ENCODE peak calls at places on chromosomes 5 and 9, in ten cellular contexts. O is sigmoid colon; G is CD8-positive, alpha-beta T cell; I is IMR-90; C is tibial artery; Q is suprapubic skin; A is psoas muscle; S is cardiac muscle cell; U is Peyer's patch; Z is transverse colon. W is an unnamed sample.

GRCh38 chr9:94625835-94626234 is 13.5 kb downstream of the FBP1 start:
- DNase-seq in O (no peak), G (no peak), I (no peak), C (no peak), Q (no peak), A (no peak), S (no peak), U (no peak), Z (no peak), W (no peak)

GRCh38 chr9:115615821-115616665 is 498.1 kb upstream of the TNC start:
- DNase-seq in O (no peak), G (no peak), I (peak; percentile 96), C (no peak), Q (no peak), A (no peak), S (peak; percentile 50), U (no peak), Z (no peak), W (no peak)

GRCh38 chr5:119470105-119470763 is 17.9 kb downstream of the HSD17B4 start:
- DNase-seq in O (no peak), G (no peak), I (no peak), C (no peak), Q (no peak), A (no peak), S (no peak), U (no peak), Z (no peak), W (no peak)

GRCh38 chr5:53087596-53087995 is 22.0 kb downstream of the MOCS2 start:
- DNase-seq in O (no peak), G (no peak), I (no peak), C (no peak), Q (no peak), A (no peak), S (peak; percentile 9), U (no peak), Z (no peak), W (no peak)

GRCh38 chr5:14526493-14526892 is 55.1 kb upstream of the OTULINL start:
- DNase-seq in O (no peak), G (no peak), I (no peak), C (no peak), Q (no peak), A (no peak), S (no peak), U (no peak), Z (no peak), W (no peak)

GRCh38 chr5:150639751-150640150 is 709 bp upstream of the SYNPO start:
- DNase-seq in O (no peak), G (no peak), I (no peak), C (no peak), Q (no peak), A (peak; percentile 56), S (peak; percentile 52), U (no peak), Z (no peak), W (no peak)

GRCh38 chr9:129836342-129837007 is 1.2 kb downstream of the USP20 start:
- DNase-seq in O (no peak), G (no peak), I (no peak), C (peak; percentile 27), Q (no peak), A (no peak), S (no peak), U (no peak), Z (peak; percentile 26), W (no peak)

GRCh38 chr5:14184725-14185124 is 41.6 kb downstream of the TRIO start:
- DNase-seq in O (no peak), G (no peak), I (peak; percentile 77), C (no peak), Q (no peak), A (no peak), S (no peak), U (no peak), Z (no peak), W (no peak)

DNA sequence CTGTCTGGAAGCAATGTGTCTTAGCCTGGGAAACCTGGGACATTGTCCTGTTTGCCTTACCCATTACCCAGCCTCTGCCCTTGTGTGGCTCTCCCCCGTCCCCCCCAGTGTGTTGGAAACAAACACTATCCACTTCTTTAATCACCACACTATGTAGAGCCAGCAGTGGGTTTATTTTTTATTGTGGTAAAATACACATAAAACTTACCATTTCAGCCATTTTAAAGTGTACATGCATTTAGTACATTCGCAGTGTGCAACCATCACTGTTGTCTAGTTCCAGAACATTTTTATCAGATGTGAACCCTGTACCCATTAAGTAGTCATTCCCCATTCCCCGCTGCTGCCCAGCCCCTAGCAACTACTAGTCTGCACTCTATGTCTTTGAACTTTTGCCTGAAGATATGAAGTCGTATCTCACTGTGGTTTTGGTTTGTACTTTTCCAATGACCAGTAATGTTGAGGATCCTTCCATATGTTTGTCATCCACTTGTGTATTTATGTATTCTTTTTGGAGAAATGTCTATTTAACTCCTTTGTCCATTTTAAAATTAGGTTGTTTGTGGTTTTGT is 30.2 kb upstream of the F2R start:
- DNase-seq in O (no peak), G (no peak), I (no peak), C (no peak), Q (no peak), A (no peak), S (peak; percentile 41), U (peak; percentile 55), Z (no peak), W (no peak)
- H3K4me1 ChIP-seq in O (no peaks in the 10 kb centered on the region), G (no peaks in the 10 kb centered on the region), I (peaks cover 14% of the 10 kb centered on the region), C (peaks cover 9% of the 10 kb centered on the region), Q (peaks cover 3% of the 10 kb centered on the region), A (no peaks in the 10 kb centered on the region), S (peaks cover 13% of the 10 kb centered on the region), U (peaks cover 3% of the 10 kb centered on the region), Z (peaks cover 18% of the 10 kb centered on the region), W (peaks cover 6% of the 10 kb centered on the region)

GRCh38 chr9:14301006-14301405 is 12.9 kb downstream of the NFIB start:
- DNase-seq in O (no peak), G (no peak), I (no peak), C (no peak), Q (no peak), A (no peak), S (no peak), U (no peak), Z (no peak), W (no peak)
- H3K4me1 ChIP-seq in O (no peaks in the 10 kb centered on the region), G (no peaks in the 10 kb centered on the region), I (no peaks in the 10 kb centered on the region), C (peaks cover 42% of the 10 kb centered on the region), Q (peaks cover 69% of the 10 kb centered on the region), A (peaks cover 77% of the 10 kb centered on the region), S (peaks cover 17% of the 10 kb centered on the region), U (no peaks in the 10 kb centered on the region), Z (peaks cover 21% of the 10 kb centered on the region), W (peaks cover 14% of the 10 kb centered on the region)

GRCh38 chr5:74629326-74629725 is 11.2 kb downstream of the ENC1 start:
- DNase-seq in O (no peak), G (no peak), I (no peak), C (no peak), Q (no peak), A (no peak), S (no peak), U (no peak), Z (no peak), W (no peak)

GRCh38 chr5:74632947-74633356 is 7.6 kb downstream of the ENC1 start:
- DNase-seq in O (no peak), G (no peak), I (peak; percentile 81), C (no peak), Q (no peak), A (no peak), S (peak; percentile 66), U (no peak), Z (no peak), W (no peak)

GRCh38 chr5:74630387-74631087 is 10.0 kb downstream of the ENC1 start:
- DNase-seq in O (no peak), G (no peak), I (peak; percentile 95), C (no peak), Q (no peak), A (no peak), S (peak; percentile 81), U (no peak), Z (no peak), W (no peak)

GRCh38 chr5:74633710-74634109 is 6.8 kb downstream of the ENC1 start:
- DNase-seq in O (no peak), G (no peak), I (no peak), C (no peak), Q (no peak), A (no peak), S (no peak), U (no peak), Z (no peak), W (no peak)

DNA sequence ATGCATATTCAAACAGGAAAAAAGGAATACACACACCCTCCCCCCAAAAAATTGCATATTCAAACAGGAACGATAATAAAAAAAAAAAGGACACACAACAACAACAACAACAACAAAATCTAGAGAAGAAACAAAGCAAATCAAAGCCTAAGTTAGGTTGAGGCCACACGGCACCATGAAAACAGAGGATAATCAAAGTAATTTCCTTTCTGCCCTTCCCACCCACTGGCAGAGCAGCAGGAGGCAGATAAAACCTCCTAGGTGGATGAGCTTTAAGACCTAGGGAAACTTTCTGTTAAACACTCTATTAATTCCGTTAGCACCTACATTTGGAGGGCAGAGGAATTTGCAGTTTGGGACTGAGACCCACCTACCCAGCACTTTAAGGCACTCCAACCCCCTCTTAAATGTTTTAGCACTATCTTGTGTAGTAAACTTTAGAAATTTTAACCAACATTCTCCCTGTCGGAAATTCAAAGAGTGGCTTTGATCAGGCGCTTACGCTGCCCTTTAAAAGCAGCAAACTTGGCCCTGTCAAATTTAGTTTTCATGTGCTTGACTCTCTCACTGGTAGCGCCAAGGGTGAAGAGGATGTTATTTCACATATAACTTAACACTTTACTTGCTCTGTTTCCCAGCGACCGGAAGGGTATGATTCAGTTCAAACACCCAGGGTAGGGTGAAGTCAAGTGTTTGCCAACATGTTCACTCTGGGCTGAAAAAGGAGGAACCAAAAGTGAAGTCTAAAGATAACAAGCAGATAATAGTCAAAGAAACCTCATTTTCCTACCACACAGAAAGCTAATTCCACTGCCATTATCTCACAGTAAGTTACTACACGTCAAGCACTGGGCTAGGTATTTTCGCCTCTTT is 9.2 kb downstream of the ENC1 start:
- DNase-seq in O (no peak), G (no peak), I (peak; percentile 82), C (no peak), Q (no peak), A (no peak), S (peak; percentile 90), U (no peak), Z (no peak), W (peak; percentile 56)
- H3K4me1 ChIP-seq in O (no peaks in the 10 kb centered on the region), G (peaks cover 28% of the 10 kb centered on the region), I (peaks cover 28% of the 10 kb centered on the region), C (no peaks in the 10 kb centered on the region), Q (peaks cover 14% of the 10 kb centered on the region), A (peaks cover 8% of the 10 kb centered on the region), S (peaks cover 32% of the 10 kb centered on the region), U (no peaks in the 10 kb centered on the region), Z (peaks cover 28% of the 10 kb centered on the region), W (peaks cover 29% of the 10 kb centered on the region)

GRCh38 chr9:127569819-127570401 is 42.2 kb upstream of the STXBP1 start:
- DNase-seq in O (no peak), G (no peak), I (peak; percentile 44), C (no peak), Q (no peak), A (no peak), S (no peak), U (no peak), Z (no peak), W (peak; percentile 73)

GRCh38 chr9:127568618-127568970 is 43.5 kb upstream of the STXBP1 start:
- DNase-seq in O (no peak), G (no peak), I (no peak), C (no peak), Q (no peak), A (peak; percentile 55), S (no peak), U (no peak), Z (no peak), W (no peak)

GRCh38 chr9:127568971-127569818 is 42.9 kb upstream of the STXBP1 start:
- DNase-seq in O (peak; percentile 92), G (peak; percentile 69), I (peak; percentile 72), C (peak; percentile 81), Q (peak; percentile 85), A (peak; percentile 85), S (peak; percentile 90), U (peak; percentile 97), Z (peak; percentile 88), W (peak; percentile 88)

GRCh38 chr9:127572961-127573727 is 38.9 kb upstream of the STXBP1 start:
- DNase-seq in O (no peak), G (no peak), I (peak; percentile 85), C (peak; percentile 52), Q (no peak), A (no peak), S (peak; percentile 82), U (no peak), Z (no peak), W (no peak)

DNA sequence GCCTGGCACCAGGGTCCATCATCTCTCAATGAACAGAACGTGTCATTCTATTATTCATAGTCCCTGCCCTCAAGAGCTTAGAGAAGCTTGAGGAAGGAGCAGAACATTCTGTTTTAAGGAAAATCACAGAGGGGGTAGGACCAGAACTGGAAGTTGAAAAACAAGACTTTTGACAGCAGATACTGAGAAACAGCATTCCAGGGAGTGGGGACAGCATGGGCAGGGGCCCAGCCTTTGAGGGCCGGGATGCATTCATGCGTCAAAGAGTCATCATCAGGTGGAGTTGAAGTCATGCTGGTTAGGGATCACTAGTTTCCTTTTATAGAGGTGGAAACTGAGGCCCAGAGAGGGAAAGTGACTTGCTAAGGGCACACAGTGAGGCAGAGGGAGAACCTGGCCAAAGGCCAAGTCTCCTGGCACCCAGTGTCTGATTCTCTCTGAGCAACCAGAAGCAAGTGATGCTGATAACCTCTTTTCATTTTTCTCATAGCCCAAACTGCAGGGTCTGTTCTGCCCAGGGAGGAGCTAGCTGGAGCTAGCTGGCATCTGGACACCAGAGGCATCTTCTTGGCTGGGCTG is 41.5 kb upstream of the STXBP1 start:
- DNase-seq in O (no peak), G (no peak), I (no peak), C (no peak), Q (no peak), A (no peak), S (no peak), U (no peak), Z (no peak), W (no peak)
- H3K4me1 ChIP-seq in O (no peaks in the 10 kb centered on the region), G (peaks cover 30% of the 10 kb centered on the region), I (peaks cover 50% of the 10 kb centered on the region), C (peaks cover 54% of the 10 kb centered on the region), Q (peaks cover 76% of the 10 kb centered on the region), A (peaks cover 14% of the 10 kb centered on the region), S (peaks cover 28% of the 10 kb centered on the region), U (peaks cover 7% of the 10 kb centered on the region), Z (peaks cover 76% of the 10 kb centered on the region), W (peaks cover 80% of the 10 kb centered on the region)